ENCODE peak calls at places on chromosome 7, in ten cellular contexts. J is aorta, X is mammary epithelial cell, G is suprapubic skin, M is heart left ventricle, O is IMR-90, V is endodermal cell, L is PC-3, H is keratinocyte, K is GM23338. I is an unnamed sample.

GRCh38 chr7:2100278-2101205 is 132.2 kb downstream of the MAD1L1 start:
- DNase-seq in J (no peak), X (no peak), G (no peak), M (no peak), O (no peak), V (no peak), L (peak; percentile 7), H (no peak), K (no peak), I (no peak)

GRCh38 chr7:32905175-32905662 is 13.7 kb upstream of the KBTBD2 start:
- DNase-seq in J (peak; percentile 47), X (peak; percentile 54), G (peak; percentile 73), M (peak; percentile 45), O (peak; percentile 66), V (peak; percentile 91), L (no peak), H (no peak), K (peak; percentile 98), I (no peak)

GRCh38 chr7:158430308-158431034 is 157.2 kb downstream of the PTPRN2 start:
- DNase-seq in J (no peak), X (no peak), G (no peak), M (no peak), O (no peak), V (peak; percentile 30), L (no peak), H (no peak), K (no peak), I (no peak)

GRCh38 chr7:26495569-26495968 is 203.9 kb downstream of the SNX10 start:
- DNase-seq in J (no peak), X (no peak), G (no peak), M (no peak), O (no peak), V (no peak), L (no peak), H (no peak), K (no peak), I (no peak)

GRCh38 chr7:100107125-100107737 is 5.8 kb downstream of the AP4M1 start:
- DNase-seq in J (no peak), X (no peak), G (no peak), M (no peak), O (no peak), V (no peak), L (no peak), H (no peak), K (no peak), I (no peak)

GRCh38 chr7:153835104-153835503 is 217.1 kb upstream of the DPP6 start:
- DNase-seq in J (no peak), X (no peak), G (no peak), M (no peak), O (no peak), V (no peak), L (peak; percentile 28), H (no peak), K (no peak), I (no peak)

GRCh38 chr7:1720325-1720724 is 50.2 kb downstream of the ELFN1 start:
- DNase-seq in J (no peak), X (no peak), G (no peak), M (no peak), O (no peak), V (no peak), L (no peak), H (no peak), K (no peak), I (no peak)

GRCh38 chr7:27608776-27609495 is 53.7 kb downstream of the HIBADH start:
- DNase-seq in J (no peak), X (no peak), G (no peak), M (no peak), O (no peak), V (no peak), L (no peak), H (no peak), K (no peak), I (peak; percentile 11)

GRCh38 chr7:69787736-69788431 is 189.6 kb downstream of the AUTS2 start:
- DNase-seq in J (no peak), X (no peak), G (no peak), M (no peak), O (no peak), V (no peak), L (no peak), H (no peak), K (no peak), I (peak; percentile 51)

GRCh38 chr7:23474098-23474828 is 4.0 kb upstream of the IGF2BP3 start:
- DNase-seq in J (peak; percentile 84), X (peak; percentile 91), G (peak; percentile 85), M (peak; percentile 77), O (peak; percentile 95), V (peak; percentile 99), L (peak; percentile 42), H (peak; percentile 30), K (peak; percentile 99), I (peak; percentile 100)

GRCh38 chr7:90458104-90458503 is 11.3 kb upstream of the PTTG1IP2 start:
- DNase-seq in J (no peak), X (no peak), G (no peak), M (no peak), O (no peak), V (no peak), L (no peak), H (no peak), K (no peak), I (no peak)

GRCh38 chr7:3721422-3721821 is 420.4 kb downstream of the SDK1 start:
- DNase-seq in J (no peak), X (no peak), G (no peak), M (no peak), O (no peak), V (no peak), L (no peak), H (no peak), K (no peak), I (no peak)

GRCh38 chr7:35894721-35895120 is 93.9 kb downstream of the SEPTIN7 start:
- DNase-seq in J (no peak), X (no peak), G (no peak), M (no peak), O (no peak), V (no peak), L (no peak), H (no peak), K (no peak), I (no peak)

GRCh38 chr7:20831976-20832375 is 45.3 kb upstream of the SP8 start:
- DNase-seq in J (no peak), X (no peak), G (no peak), M (no peak), O (no peak), V (peak; percentile 60), L (no peak), H (no peak), K (peak; percentile 37), I (no peak)

GRCh38 chr7:92634924-92635519 is 44.8 kb upstream of the FAM133B start:
- DNase-seq in J (no peak), X (peak; percentile 85), G (no peak), M (no peak), O (peak; percentile 90), V (no peak), L (peak; percentile 70), H (no peak), K (no peak), I (peak; percentile 86)

GRCh38 chr7:128123291-128124037 is 92.2 kb upstream of the LRRC4 start:
- DNase-seq in J (no peak), X (no peak), G (no peak), M (no peak), O (no peak), V (peak; percentile 61), L (no peak), H (no peak), K (peak; percentile 53), I (no peak)

GRCh38 chr7:92655346-92655884 is 65.2 kb upstream of the FAM133B start:
- DNase-seq in J (no peak), X (no peak), G (no peak), M (no peak), O (no peak), V (no peak), L (no peak), H (no peak), K (no peak), I (no peak)

GRCh38 chr7:142805350-142806020 is 34.7 kb downstream of the PRSS2 start:
- DNase-seq in J (no peak), X (no peak), G (no peak), M (no peak), O (no peak), V (no peak), L (no peak), H (no peak), K (no peak), I (no peak)
- H3K4me1 ChIP-seq in J (no peaks in the 10 kb centered on the region), X (no peaks in the 10 kb centered on the region), G (no peaks in the 10 kb centered on the region), M (no peaks in the 10 kb centered on the region), O (no peaks in the 10 kb centered on the region), V (peaks cover 6% of the 10 kb centered on the region), L (peaks cover 39% of the 10 kb centered on the region), H (no peaks in the 10 kb centered on the region), K (peaks cover 20% of the 10 kb centered on the region), I (no peaks in the 10 kb centered on the region)

GRCh38 chr7:118606632-118607031 is 382.1 kb downstream of the ANKRD7 start:
- DNase-seq in J (no peak), X (no peak), G (no peak), M (no peak), O (no peak), V (no peak), L (no peak), H (no peak), K (no peak), I (no peak)
- H3K36me3 ChIP-seq in J (no peaks in the 10 kb centered on the region), X (no peaks in the 10 kb centered on the region), G (no peaks in the 10 kb centered on the region), M (no peaks in the 10 kb centered on the region), O (no peaks in the 10 kb centered on the region), V (no peaks in the 10 kb centered on the region), L (no peaks in the 10 kb centered on the region), H (no peaks in the 10 kb centered on the region), K (no peaks in the 10 kb centered on the region), I (no peaks in the 10 kb centered on the region)

DNA sequence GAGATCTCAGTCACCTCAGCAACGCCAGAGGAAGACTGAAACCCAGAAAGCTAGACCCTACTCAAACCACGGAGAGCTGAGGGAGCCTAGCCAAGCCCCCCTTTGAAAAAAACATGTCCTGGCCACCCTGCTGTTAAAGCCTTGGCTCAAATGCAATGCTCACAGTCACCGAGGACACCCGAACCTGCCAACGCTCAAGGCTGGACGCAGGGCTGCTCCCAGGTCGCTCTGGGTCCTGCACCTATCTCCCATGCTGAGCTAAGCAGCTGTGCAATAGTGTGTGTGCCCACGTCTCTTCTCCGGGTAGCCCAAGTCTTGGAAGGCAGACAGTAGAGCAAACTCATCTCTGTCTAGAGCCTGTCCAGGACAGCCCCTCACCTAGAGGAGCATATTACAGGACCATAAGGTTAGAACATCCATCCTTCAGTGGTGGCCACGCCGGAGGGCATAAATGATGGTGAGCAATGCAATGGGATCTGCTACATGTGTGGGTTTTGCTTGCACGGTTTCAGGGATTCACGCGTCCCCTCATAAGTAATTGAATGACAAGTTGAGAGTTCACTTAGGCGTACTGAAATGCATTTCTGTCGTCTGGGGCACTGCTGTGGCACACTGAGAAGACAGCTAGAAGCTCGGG is 94.2 kb upstream of the DDC start:
- DNase-seq in J (no peak), X (no peak), G (no peak), M (no peak), O (no peak), V (peak; percentile 30), L (no peak), H (no peak), K (no peak), I (no peak)
- H3K4me1 ChIP-seq in J (peaks cover 7% of the 10 kb centered on the region), X (peaks cover 36% of the 10 kb centered on the region), G (peaks cover 23% of the 10 kb centered on the region), M (peaks cover 18% of the 10 kb centered on the region), O (peaks cover 2% of the 10 kb centered on the region), V (no peaks in the 10 kb centered on the region), L (peaks cover 9% of the 10 kb centered on the region), H (peaks cover 17% of the 10 kb centered on the region), K (no peaks in the 10 kb centered on the region), I (no peaks in the 10 kb centered on the region)

GRCh38 chr7:64528770-64529169 is 34.1 kb downstream of the ZNF680 start:
- DNase-seq in J (no peak), X (no peak), G (no peak), M (no peak), O (no peak), V (no peak), L (no peak), H (no peak), K (no peak), I (no peak)
- H3K36me3 ChIP-seq in J (peaks cover 2% of the 10 kb centered on the region), X (no peaks in the 10 kb centered on the region), G (peaks cover 57% of the 10 kb centered on the region), M (peaks cover 32% of the 10 kb centered on the region), O (peaks cover 18% of the 10 kb centered on the region), V (peaks cover 67% of the 10 kb centered on the region), L (peaks cover 89% of the 10 kb centered on the region), H (peaks cover 3% of the 10 kb centered on the region), K (peaks cover 32% of the 10 kb centered on the region), I (peaks cover 90% of the 10 kb centered on the region)